ENCODE peak calls at places on chromosomes 12 and 14, in four cellular contexts. One of them, this sample, is unnamed.

GRCh38 chr12:8742501-8742900 is 44.7 kb downstream of the RIMKLB start:
- DNase-seq in neural progenitor cell: no peak
- DNase-seq in PC-3: no peak
- DNase-seq in hepatocyte: no peak
- DNase-seq in this sample: no peak

GRCh38 chr14:22820731-22821130 is 5.5 kb upstream of the SLC7A7 start:
- DNase-seq in PC-3: peak; percentile 75
- DNase-seq in hepatocyte: no peak
- DNase-seq in neural progenitor cell: no peak
- DNase-seq in this sample: no peak

GRCh38 chr14:55053018-55053417 is 1.6 kb downstream of the MAPK1IP1L start:
- DNase-seq in PC-3: peak; percentile 53
- DNase-seq in neural progenitor cell: no peak
- DNase-seq in hepatocyte: no peak
- DNase-seq in this sample: no peak

GRCh38 chr12:68565391-68565903 is 45.3 kb upstream of the RAP1B start:
- DNase-seq in hepatocyte: peak; percentile 44
- DNase-seq in PC-3: peak; percentile 96
- DNase-seq in neural progenitor cell: no peak
- DNase-seq in this sample: no peak

GRCh38 chr12:106178582-106178981 is 39.8 kb upstream of the NUAK1 start:
- DNase-seq in hepatocyte: no peak
- DNase-seq in neural progenitor cell: peak; percentile 27
- DNase-seq in PC-3: peak; percentile 46
- DNase-seq in this sample: no peak

GRCh38 chr14:66496188-66496807 is 10.1 kb downstream of the CCDC196 start:
- DNase-seq in PC-3: no peak
- DNase-seq in hepatocyte: no peak
- DNase-seq in neural progenitor cell: no peak
- DNase-seq in this sample: no peak

GRCh38 chr14:55926007-55926406 is 192.2 kb upstream of the PELI2 start:
- DNase-seq in PC-3: no peak
- DNase-seq in hepatocyte: peak; percentile 23
- DNase-seq in neural progenitor cell: no peak
- DNase-seq in this sample: peak; percentile 56

GRCh38 chr12:28568083-28568482 is 377.8 kb downstream of the CCDC91 start:
- DNase-seq in PC-3: peak; percentile 73
- DNase-seq in neural progenitor cell: no peak
- DNase-seq in hepatocyte: peak; percentile 53
- DNase-seq in this sample: no peak

GRCh38 chr14:52961060-52961639 is 10.3 kb upstream of the FERMT2 start:
- DNase-seq in neural progenitor cell: peak; percentile 69
- DNase-seq in PC-3: peak; percentile 88
- DNase-seq in hepatocyte: peak; percentile 68
- DNase-seq in this sample: peak; percentile 70

GRCh38 chr12:127389923-127390322 is 877.0 kb upstream of the TMEM132C start:
- DNase-seq in neural progenitor cell: peak; percentile 72
- DNase-seq in PC-3: peak; percentile 94
- DNase-seq in hepatocyte: peak; percentile 77
- DNase-seq in this sample: peak; percentile 3

GRCh38 chr14:70665448-70666363 is 24.0 kb downstream of the TTC9 start:
- DNase-seq in neural progenitor cell: peak; percentile 11
- DNase-seq in PC-3: peak; percentile 94
- DNase-seq in hepatocyte: peak; percentile 73
- DNase-seq in this sample: no peak

GRCh38 chr14:88612981-88613380 is 50.1 kb downstream of the ZC3H14 start:
- DNase-seq in neural progenitor cell: no peak
- DNase-seq in PC-3: peak; percentile 15
- DNase-seq in hepatocyte: no peak
- DNase-seq in this sample: no peak

GRCh38 chr14:86532219-86532618 is 1002.3 kb downstream of the FLRT2 start:
- DNase-seq in neural progenitor cell: no peak
- DNase-seq in hepatocyte: no peak
- DNase-seq in PC-3: peak; percentile 49
- DNase-seq in this sample: no peak

GRCh38 chr14:68862954-68863594 is 70.2 kb upstream of the ZFP36L1 start:
- DNase-seq in hepatocyte: peak; percentile 90
- DNase-seq in neural progenitor cell: peak; percentile 86
- DNase-seq in PC-3: peak; percentile 91
- DNase-seq in this sample: peak; percentile 76

GRCh38 chr12:128684357-128684756 is 139.4 kb downstream of the SLC15A4 start:
- DNase-seq in hepatocyte: no peak
- DNase-seq in PC-3: no peak
- DNase-seq in neural progenitor cell: no peak
- DNase-seq in this sample: no peak

GRCh38 chr12:53199700-53200099 is 7.4 kb downstream of the ITGB7 start:
- DNase-seq in PC-3: no peak
- DNase-seq in neural progenitor cell: no peak
- DNase-seq in hepatocyte: no peak
- DNase-seq in this sample: no peak

GRCh38 chr12:69508091-69508490 is 37.9 kb downstream of the FRS2 start:
- DNase-seq in neural progenitor cell: no peak
- DNase-seq in hepatocyte: no peak
- DNase-seq in PC-3: no peak
- DNase-seq in this sample: no peak

GRCh38 chr12:124750787-124751471 is 112.7 kb downstream of the SCARB1 start:
- DNase-seq in neural progenitor cell: peak; percentile 76
- DNase-seq in hepatocyte: no peak
- DNase-seq in PC-3: no peak
- DNase-seq in this sample: no peak

GRCh38 chr14:42980419-42980818 is 1373.7 kb downstream of the LRFN5 start:
- DNase-seq in neural progenitor cell: no peak
- DNase-seq in PC-3: no peak
- DNase-seq in hepatocyte: no peak
- DNase-seq in this sample: no peak

GRCh38 chr12:85237320-85237719 is 42.7 kb upstream of the ALX1 start:
- DNase-seq in neural progenitor cell: no peak
- DNase-seq in PC-3: no peak
- DNase-seq in hepatocyte: no peak
- DNase-seq in this sample: no peak

GRCh38 chr12:132393991-132394949 is 64.9 kb upstream of the GALNT9 start:
- DNase-seq in neural progenitor cell: no peak
- DNase-seq in hepatocyte: no peak
- DNase-seq in PC-3: peak; percentile 39
- DNase-seq in this sample: no peak

GRCh38 chr14:72615511-72616121 is 278.3 kb downstream of the DPF3 start:
- DNase-seq in hepatocyte: no peak
- DNase-seq in PC-3: peak; percentile 79
- DNase-seq in neural progenitor cell: no peak
- DNase-seq in this sample: no peak

GRCh38 chr12:51186465-51186864 is 13.5 kb upstream of the TFCP2 start:
- DNase-seq in neural progenitor cell: no peak
- DNase-seq in hepatocyte: no peak
- DNase-seq in PC-3: no peak
- DNase-seq in this sample: no peak

GRCh38 chr12:39287409-39287808 is 155.5 kb downstream of the KIF21A start:
- DNase-seq in hepatocyte: no peak
- DNase-seq in neural progenitor cell: no peak
- DNase-seq in PC-3: no peak
- DNase-seq in this sample: no peak

GRCh38 chr12:98743362-98743953 is 98.4 kb downstream of the APAF1 start:
- DNase-seq in neural progenitor cell: peak; percentile 60
- DNase-seq in hepatocyte: no peak
- DNase-seq in PC-3: peak; percentile 35
- DNase-seq in this sample: peak; percentile 30

GRCh38 chr14:101313268-101313667 is 248.0 kb upstream of the DIO3 start:
- DNase-seq in PC-3: no peak
- DNase-seq in hepatocyte: no peak
- DNase-seq in neural progenitor cell: peak; percentile 30
- DNase-seq in this sample: peak; percentile 15

GRCh38 chr14:56150018-56150417 is 31.8 kb downstream of the PELI2 start:
- DNase-seq in neural progenitor cell: no peak
- DNase-seq in PC-3: no peak
- DNase-seq in hepatocyte: no peak
- DNase-seq in this sample: no peak

GRCh38 chr12:56296207-56296785 is 3.8 kb downstream of the CS start:
- DNase-seq in hepatocyte: no peak
- DNase-seq in neural progenitor cell: no peak
- DNase-seq in PC-3: no peak
- DNase-seq in this sample: no peak

GRCh38 chr12:51389302-51389999 is 1.8 kb downstream of the GALNT6 start:
- DNase-seq in PC-3: peak; percentile 78
- DNase-seq in neural progenitor cell: no peak
- DNase-seq in hepatocyte: no peak
- DNase-seq in this sample: no peak

GRCh38 chr12:116525418-116526001 is 33.7 kb upstream of the MAP1LC3B2 start:
- DNase-seq in hepatocyte: peak; percentile 57
- DNase-seq in neural progenitor cell: no peak
- DNase-seq in PC-3: peak; percentile 97
- DNase-seq in this sample: no peak

GRCh38 chr12:78818487-78818886 is 46.1 kb upstream of the SYT1 start:
- DNase-seq in PC-3: peak; percentile 20
- DNase-seq in neural progenitor cell: peak; percentile 22
- DNase-seq in hepatocyte: no peak
- DNase-seq in this sample: no peak

GRCh38 chr14:35391388-35391710 is 13.2 kb downstream of the NFKBIA start:
- DNase-seq in neural progenitor cell: no peak
- DNase-seq in hepatocyte: no peak
- DNase-seq in PC-3: no peak
- DNase-seq in this sample: no peak

GRCh38 chr12:6952121-6952859 is 1.1 kb downstream of the PTPN6 start:
- DNase-seq in hepatocyte: no peak
- DNase-seq in neural progenitor cell: no peak
- DNase-seq in PC-3: no peak
- DNase-seq in this sample: no peak

GRCh38 chr12:24948452-24948815 is 467 bp downstream of the BCAT1 start:
- DNase-seq in hepatocyte: peak; percentile 8
- DNase-seq in neural progenitor cell: peak; percentile 45
- DNase-seq in PC-3: no peak
- DNase-seq in this sample: no peak
- H4K20me1 ChIP-seq in hepatocyte: no peaks in the 10 kb centered on the region
- H4K20me1 ChIP-seq in neural progenitor cell: no peaks in the 10 kb centered on the region
- H4K20me1 ChIP-seq in PC-3: no peaks in the 10 kb centered on the region
- H4K20me1 ChIP-seq in this sample: no peaks in the 10 kb centered on the region

DNA sequence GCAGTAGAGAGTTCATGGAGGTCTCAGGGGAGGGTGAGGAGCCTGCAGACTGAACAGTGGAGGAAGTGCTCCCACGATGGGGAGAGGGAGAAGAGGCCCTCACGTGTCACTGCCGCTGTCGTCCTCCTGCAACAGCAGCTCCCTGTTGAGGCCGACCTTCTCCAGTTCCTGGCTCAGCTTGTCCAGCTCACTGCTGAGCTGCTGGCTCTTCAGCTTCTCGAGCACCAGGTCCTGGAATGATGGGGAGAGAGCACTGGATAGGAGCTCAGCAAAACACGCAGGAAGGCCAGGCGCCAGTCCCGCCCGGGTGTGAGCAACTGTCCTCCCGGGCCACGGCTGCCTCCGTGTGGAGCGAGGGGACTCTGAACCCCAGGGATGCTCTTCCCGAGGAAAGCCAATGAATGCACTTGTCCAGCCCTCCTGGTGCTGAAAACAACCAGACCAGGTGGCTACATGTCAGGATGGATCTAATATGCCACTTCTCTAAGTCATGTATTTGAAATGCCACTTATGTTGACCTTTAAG is 65.3 kb upstream of the GPR68 start:
- DNase-seq in neural progenitor cell: no peak
- DNase-seq in PC-3: no peak
- DNase-seq in hepatocyte: no peak
- DNase-seq in this sample: no peak
- H4K20me1 ChIP-seq in neural progenitor cell: no peaks in the 10 kb centered on the region
- H4K20me1 ChIP-seq in PC-3: no peaks in the 10 kb centered on the region
- H4K20me1 ChIP-seq in hepatocyte: no peaks in the 10 kb centered on the region
- H4K20me1 ChIP-seq in this sample: no peaks in the 10 kb centered on the region

GRCh38 chr12:1695836-1696670 is 5.2 kb downstream of the ADIPOR2 start:
- DNase-seq in PC-3: no peak
- DNase-seq in neural progenitor cell: no peak
- DNase-seq in hepatocyte: no peak
- DNase-seq in this sample: no peak

GRCh38 chr12:1692221-1692620 is 1.4 kb downstream of the ADIPOR2 start:
- DNase-seq in neural progenitor cell: no peak
- DNase-seq in hepatocyte: no peak
- DNase-seq in PC-3: no peak
- DNase-seq in this sample: no peak

GRCh38 chr12:1690578-1691122 is at the start of gene ADIPOR2:
- DNase-seq in hepatocyte: peak; percentile 99
- DNase-seq in PC-3: peak; percentile 94
- DNase-seq in neural progenitor cell: peak; percentile 99
- DNase-seq in this sample: peak; percentile 90

GRCh38 chr12:1691123-1692007 is 495 bp downstream of the ADIPOR2 start:
- DNase-seq in hepatocyte: peak; percentile 67
- DNase-seq in PC-3: peak; percentile 24
- DNase-seq in neural progenitor cell: peak; percentile 92
- DNase-seq in this sample: peak; percentile 31

GRCh38 chr12:1692895-1693294 is 2.0 kb downstream of the ADIPOR2 start:
- DNase-seq in hepatocyte: no peak
- DNase-seq in PC-3: no peak
- DNase-seq in neural progenitor cell: no peak
- DNase-seq in this sample: no peak
- H4K20me1 ChIP-seq in hepatocyte: peaks cover 61% of the 10 kb centered on the region
- H4K20me1 ChIP-seq in PC-3: peaks cover 40% of the 10 kb centered on the region
- H4K20me1 ChIP-seq in neural progenitor cell: peaks cover 60% of the 10 kb centered on the region
- H4K20me1 ChIP-seq in this sample: peaks cover 56% of the 10 kb centered on the region

DNA sequence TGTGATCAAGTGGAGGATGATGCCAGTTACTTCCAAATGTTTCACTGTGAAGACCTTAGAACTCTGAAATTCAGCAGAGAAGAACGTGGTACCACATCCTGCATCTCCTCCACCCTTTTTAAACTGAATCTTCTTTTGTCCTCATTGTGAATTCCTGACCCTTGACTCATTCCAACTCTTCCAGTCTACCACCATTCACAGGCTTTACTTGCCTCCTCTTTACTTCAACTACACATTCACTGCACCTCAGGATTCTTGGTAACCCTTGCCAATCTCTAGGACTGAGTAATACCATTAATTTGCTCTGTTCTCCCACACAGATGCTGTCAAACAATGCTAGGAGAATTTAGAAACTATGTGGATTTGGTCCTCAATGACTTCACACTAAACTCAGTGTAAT is 37.3 kb downstream of the PPP1R12A start:
- DNase-seq in hepatocyte: no peak
- DNase-seq in neural progenitor cell: no peak
- DNase-seq in PC-3: peak; percentile 94
- DNase-seq in this sample: peak; percentile 14
- H4K20me1 ChIP-seq in hepatocyte: peaks cover 83% of the 10 kb centered on the region
- H4K20me1 ChIP-seq in neural progenitor cell: peaks cover 36% of the 10 kb centered on the region
- H4K20me1 ChIP-seq in PC-3: peaks cover 4% of the 10 kb centered on the region
- H4K20me1 ChIP-seq in this sample: peaks cover 10% of the 10 kb centered on the region

GRCh38 chr14:96801931-96802330 is 4.7 kb downstream of the VRK1 start:
- DNase-seq in PC-3: no peak
- DNase-seq in hepatocyte: no peak
- DNase-seq in neural progenitor cell: no peak
- DNase-seq in this sample: no peak
- H4K20me1 ChIP-seq in PC-3: peaks cover 33% of the 10 kb centered on the region
- H4K20me1 ChIP-seq in hepatocyte: peaks cover 4% of the 10 kb centered on the region
- H4K20me1 ChIP-seq in neural progenitor cell: peaks cover 92% of the 10 kb centered on the region
- H4K20me1 ChIP-seq in this sample: no peaks in the 10 kb centered on the region

DNA sequence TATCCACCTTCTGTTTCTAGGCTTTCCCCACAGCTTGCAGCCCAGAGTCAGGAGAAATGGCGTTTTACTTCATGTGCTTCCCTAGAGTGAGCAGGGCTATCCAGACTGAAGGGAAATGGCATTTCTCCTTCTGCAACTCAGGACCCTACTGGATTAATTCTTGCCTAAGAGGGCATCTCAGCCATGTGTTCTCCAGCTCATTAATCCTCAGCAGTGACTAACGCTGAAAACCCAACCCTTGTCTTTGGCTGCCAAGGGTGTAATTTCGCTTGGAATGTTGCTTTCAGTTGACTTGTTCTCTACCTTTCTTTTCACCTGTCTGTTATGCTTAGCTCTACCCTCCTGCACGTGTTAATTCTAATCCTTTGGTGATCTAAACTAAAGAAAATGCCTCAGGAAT is 21.0 kb upstream of the EMP1 start:
- DNase-seq in PC-3: peak; percentile 66
- DNase-seq in neural progenitor cell: no peak
- DNase-seq in hepatocyte: peak; percentile 35
- DNase-seq in this sample: no peak
- H4K20me1 ChIP-seq in PC-3: no peaks in the 10 kb centered on the region
- H4K20me1 ChIP-seq in neural progenitor cell: no peaks in the 10 kb centered on the region
- H4K20me1 ChIP-seq in hepatocyte: no peaks in the 10 kb centered on the region
- H4K20me1 ChIP-seq in this sample: no peaks in the 10 kb centered on the region